ENCODE peak calls at places on chromosome 12, in four cellular contexts. D is left colon; J is activated naive CD4-positive, alpha-beta T cell treated with Interleukin-2 at 50 U/mL for 16 hours; W is dorsolateral prefrontal cortex. I is an unnamed sample.

GRCh38 chr12:16668198-16668597 is 62.2 kb upstream of the LMO3 start:
- DNase-seq in W (no peak), D (no peak), J (no peak), I (no peak)

GRCh38 chr12:100141998-100142850 is 450 bp downstream of the BLTP3B start:
- DNase-seq in D (peak; percentile 63), W (peak; percentile 58), J (peak; percentile 48), I (peak; percentile 40)

GRCh38 chr12:3300833-3301401 is 190.1 kb upstream of the PRMT8 start:
- DNase-seq in J (no peak), W (no peak), D (no peak), I (no peak)

GRCh38 chr12:54337280-54337842 is 12.4 kb downstream of the COPZ1 start:
- DNase-seq in J (no peak), D (no peak), W (no peak), I (no peak)

GRCh38 chr12:5430639-5431603 is 987 bp upstream of the NTF3 start:
- DNase-seq in W (no peak), D (no peak), J (no peak), I (no peak)

GRCh38 chr12:12265571-12266388 is 1.1 kb downstream of the LRP6 start:
- DNase-seq in J (no peak), W (no peak), D (peak; percentile 9), I (no peak)

GRCh38 chr12:49809369-49810158 is 18.6 kb downstream of the NCKAP5L start:
- DNase-seq in W (peak; percentile 30), J (no peak), D (no peak), I (no peak)

GRCh38 chr12:65881348-65881961 is 57.2 kb downstream of the HMGA2 start:
- DNase-seq in D (no peak), W (no peak), J (no peak), I (no peak)

GRCh38 chr12:58314610-58315009 is 373.2 kb downstream of the ATP23 start:
- DNase-seq in W (no peak), J (no peak), D (no peak), I (no peak)

GRCh38 chr12:52530905-52531304 is 10.7 kb upstream of the KRT5 start:
- DNase-seq in D (no peak), W (no peak), J (no peak), I (no peak)

GRCh38 chr12:109860961-109861360 is 19.4 kb downstream of the GLTP start:
- DNase-seq in W (no peak), D (no peak), J (no peak), I (no peak)

GRCh38 chr12:57579011-57579410 is 12.0 kb upstream of the PIP4K2C start:
- DNase-seq in J (no peak), W (no peak), D (no peak), I (no peak)

GRCh38 chr12:2094597-2094996 is 41.8 kb downstream of the CACNA1C start:
- DNase-seq in D (no peak), W (no peak), J (no peak), I (no peak)

GRCh38 chr12:45730842-45731336 is 1.4 kb downstream of the ARID2 start:
- DNase-seq in D (no peak), W (no peak), J (no peak), I (peak; percentile 8)

I was measured in T-helper 2 cell treated with Interferon-gamma antibody and Interleukin-4, amounts not matched to agents 5 μg/mL and 100 μg/mL, for 36 hours.